ENCODE peak calls at places on chromosomes 2 and 18, in seven cellular contexts. One of them, this sample, is unnamed.

GRCh38 chr2:100780203-100781008 is 39.5 kb upstream of the NPAS2 start:
- DNase-seq in activated CD8-positive, alpha-beta T cell treated with anti-CD3 and anti-CD28 coated beads for 36 hours: no peak
- DNase-seq in left ventricle myocardium inferior: no peak
- DNase-seq in cardiac fibroblast: peak; percentile 68
- DNase-seq in body of pancreas: peak; percentile 25
- DNase-seq in PC-9: peak; percentile 98
- DNase-seq in WTC11: no peak
- DNase-seq in this sample: no peak

GRCh38 chr2:102258025-102258385 is 53.4 kb upstream of the IL1RL1 start:
- DNase-seq in WTC11: no peak
- DNase-seq in cardiac fibroblast: no peak
- DNase-seq in activated CD8-positive, alpha-beta T cell treated with anti-CD3 and anti-CD28 coated beads for 36 hours: peak; percentile 34
- DNase-seq in left ventricle myocardium inferior: no peak
- DNase-seq in body of pancreas: no peak
- DNase-seq in PC-9: no peak
- DNase-seq in this sample: no peak

GRCh38 chr18:9914584-9915290 is 921 bp downstream of the VAPA start:
- DNase-seq in PC-9: peak; percentile 79
- DNase-seq in body of pancreas: peak; percentile 91
- DNase-seq in activated CD8-positive, alpha-beta T cell treated with anti-CD3 and anti-CD28 coated beads for 36 hours: peak; percentile 86
- DNase-seq in WTC11: peak; percentile 41
- DNase-seq in left ventricle myocardium inferior: peak; percentile 68
- DNase-seq in cardiac fibroblast: peak; percentile 77
- DNase-seq in this sample: peak; percentile 42

GRCh38 chr18:46278481-46279465 is 174.6 kb downstream of the HAUS1 start:
- DNase-seq in PC-9: no peak
- DNase-seq in WTC11: no peak
- DNase-seq in cardiac fibroblast: peak; percentile 73
- DNase-seq in left ventricle myocardium inferior: no peak
- DNase-seq in body of pancreas: no peak
- DNase-seq in activated CD8-positive, alpha-beta T cell treated with anti-CD3 and anti-CD28 coated beads for 36 hours: peak; percentile 19
- DNase-seq in this sample: no peak

GRCh38 chr2:226873051-226873620 is 37.3 kb downstream of the RHBDD1 start:
- DNase-seq in PC-9: no peak
- DNase-seq in cardiac fibroblast: peak; percentile 4
- DNase-seq in WTC11: no peak
- DNase-seq in body of pancreas: no peak
- DNase-seq in left ventricle myocardium inferior: no peak
- DNase-seq in activated CD8-positive, alpha-beta T cell treated with anti-CD3 and anti-CD28 coated beads for 36 hours: peak; percentile 23
- DNase-seq in this sample: no peak

GRCh38 chr2:145380436-145381017 is 860.6 kb upstream of the ZEB2 start:
- DNase-seq in left ventricle myocardium inferior: no peak
- DNase-seq in activated CD8-positive, alpha-beta T cell treated with anti-CD3 and anti-CD28 coated beads for 36 hours: no peak
- DNase-seq in cardiac fibroblast: peak; percentile 54
- DNase-seq in WTC11: no peak
- DNase-seq in PC-9: peak; percentile 45
- DNase-seq in body of pancreas: no peak
- DNase-seq in this sample: no peak

GRCh38 chr18:70641156-70641775 is 352.4 kb downstream of the SOCS6 start:
- DNase-seq in PC-9: no peak
- DNase-seq in activated CD8-positive, alpha-beta T cell treated with anti-CD3 and anti-CD28 coated beads for 36 hours: no peak
- DNase-seq in body of pancreas: no peak
- DNase-seq in cardiac fibroblast: no peak
- DNase-seq in left ventricle myocardium inferior: no peak
- DNase-seq in WTC11: no peak
- DNase-seq in this sample: no peak

GRCh38 chr2:40653829-40654228 is 201.9 kb upstream of the SLC8A1 start:
- DNase-seq in body of pancreas: no peak
- DNase-seq in left ventricle myocardium inferior: no peak
- DNase-seq in activated CD8-positive, alpha-beta T cell treated with anti-CD3 and anti-CD28 coated beads for 36 hours: no peak
- DNase-seq in PC-9: no peak
- DNase-seq in cardiac fibroblast: no peak
- DNase-seq in WTC11: no peak
- DNase-seq in this sample: no peak

GRCh38 chr2:38592951-38593350 is 9.8 kb downstream of the HNRNPLL start:
- DNase-seq in activated CD8-positive, alpha-beta T cell treated with anti-CD3 and anti-CD28 coated beads for 36 hours: no peak
- DNase-seq in body of pancreas: no peak
- DNase-seq in WTC11: no peak
- DNase-seq in PC-9: peak; percentile 76
- DNase-seq in left ventricle myocardium inferior: no peak
- DNase-seq in cardiac fibroblast: no peak
- DNase-seq in this sample: no peak

GRCh38 chr2:121903037-121903689 is 147.7 kb downstream of the TSN start:
- DNase-seq in WTC11: no peak
- DNase-seq in cardiac fibroblast: peak; percentile 29
- DNase-seq in left ventricle myocardium inferior: peak; percentile 42
- DNase-seq in PC-9: no peak
- DNase-seq in activated CD8-positive, alpha-beta T cell treated with anti-CD3 and anti-CD28 coated beads for 36 hours: no peak
- DNase-seq in body of pancreas: no peak
- DNase-seq in this sample: no peak

GRCh38 chr18:49368161-49368875 is 92.1 kb downstream of the DYM start:
- DNase-seq in activated CD8-positive, alpha-beta T cell treated with anti-CD3 and anti-CD28 coated beads for 36 hours: no peak
- DNase-seq in body of pancreas: peak; percentile 85
- DNase-seq in cardiac fibroblast: no peak
- DNase-seq in left ventricle myocardium inferior: no peak
- DNase-seq in WTC11: no peak
- DNase-seq in PC-9: no peak
- DNase-seq in this sample: no peak

GRCh38 chr18:52826994-52827393 is 487.0 kb downstream of the DCC start:
- DNase-seq in left ventricle myocardium inferior: no peak
- DNase-seq in PC-9: no peak
- DNase-seq in body of pancreas: no peak
- DNase-seq in cardiac fibroblast: no peak
- DNase-seq in WTC11: peak; percentile 46
- DNase-seq in activated CD8-positive, alpha-beta T cell treated with anti-CD3 and anti-CD28 coated beads for 36 hours: no peak
- DNase-seq in this sample: no peak

GRCh38 chr2:102063948-102064678 is 72.4 kb downstream of the IL1R2 start:
- DNase-seq in cardiac fibroblast: peak; percentile 100
- DNase-seq in left ventricle myocardium inferior: peak; percentile 81
- DNase-seq in body of pancreas: peak; percentile 86
- DNase-seq in WTC11: peak; percentile 21
- DNase-seq in activated CD8-positive, alpha-beta T cell treated with anti-CD3 and anti-CD28 coated beads for 36 hours: peak; percentile 57
- DNase-seq in PC-9: peak; percentile 83
- DNase-seq in this sample: no peak

GRCh38 chr2:191230174-191230573 is 15.0 kb upstream of the MYO1B start:
- DNase-seq in WTC11: no peak
- DNase-seq in activated CD8-positive, alpha-beta T cell treated with anti-CD3 and anti-CD28 coated beads for 36 hours: no peak
- DNase-seq in cardiac fibroblast: peak; percentile 85
- DNase-seq in left ventricle myocardium inferior: no peak
- DNase-seq in PC-9: no peak
- DNase-seq in body of pancreas: no peak
- DNase-seq in this sample: no peak

GRCh38 chr2:233165543-233165894 is 86.0 kb upstream of the ATG16L1 start:
- DNase-seq in PC-9: no peak
- DNase-seq in activated CD8-positive, alpha-beta T cell treated with anti-CD3 and anti-CD28 coated beads for 36 hours: no peak
- DNase-seq in cardiac fibroblast: no peak
- DNase-seq in left ventricle myocardium inferior: no peak
- DNase-seq in WTC11: no peak
- DNase-seq in body of pancreas: no peak
- DNase-seq in this sample: no peak

GRCh38 chr2:60891175-60891574 is 9.8 kb downstream of the REL start:
- DNase-seq in left ventricle myocardium inferior: no peak
- DNase-seq in WTC11: no peak
- DNase-seq in cardiac fibroblast: no peak
- DNase-seq in activated CD8-positive, alpha-beta T cell treated with anti-CD3 and anti-CD28 coated beads for 36 hours: peak; percentile 52
- DNase-seq in PC-9: no peak
- DNase-seq in body of pancreas: no peak
- DNase-seq in this sample: no peak

GRCh38 chr18:11005528-11005927 is 143.8 kb downstream of the PIEZO2 start:
- DNase-seq in cardiac fibroblast: peak; percentile 96
- DNase-seq in PC-9: no peak
- DNase-seq in WTC11: no peak
- DNase-seq in left ventricle myocardium inferior: no peak
- DNase-seq in body of pancreas: peak; percentile 86
- DNase-seq in activated CD8-positive, alpha-beta T cell treated with anti-CD3 and anti-CD28 coated beads for 36 hours: no peak
- DNase-seq in this sample: no peak

GRCh38 chr2:64063924-64064331 is 44.7 kb upstream of the VPS54 start:
- DNase-seq in WTC11: no peak
- DNase-seq in body of pancreas: peak; percentile 65
- DNase-seq in cardiac fibroblast: peak; percentile 94
- DNase-seq in left ventricle myocardium inferior: no peak
- DNase-seq in PC-9: no peak
- DNase-seq in activated CD8-positive, alpha-beta T cell treated with anti-CD3 and anti-CD28 coated beads for 36 hours: no peak
- DNase-seq in this sample: no peak

GRCh38 chr2:25233916-25234610 is 65.7 kb upstream of the POMC start:
- DNase-seq in left ventricle myocardium inferior: no peak
- DNase-seq in activated CD8-positive, alpha-beta T cell treated with anti-CD3 and anti-CD28 coated beads for 36 hours: no peak
- DNase-seq in WTC11: no peak
- DNase-seq in PC-9: no peak
- DNase-seq in body of pancreas: no peak
- DNase-seq in cardiac fibroblast: no peak
- DNase-seq in this sample: no peak

GRCh38 chr18:44679912-44680270 is 797 bp upstream of the SETBP1 start:
- DNase-seq in WTC11: peak; percentile 38
- DNase-seq in left ventricle myocardium inferior: peak; percentile 64
- DNase-seq in cardiac fibroblast: peak; percentile 60
- DNase-seq in PC-9: no peak
- DNase-seq in activated CD8-positive, alpha-beta T cell treated with anti-CD3 and anti-CD28 coated beads for 36 hours: peak; percentile 69
- DNase-seq in body of pancreas: peak; percentile 70
- DNase-seq in this sample: peak; percentile 52

GRCh38 chr2:59000796-59001195 is 759.7 kb upstream of the FANCL start:
- DNase-seq in left ventricle myocardium inferior: no peak
- DNase-seq in WTC11: no peak
- DNase-seq in activated CD8-positive, alpha-beta T cell treated with anti-CD3 and anti-CD28 coated beads for 36 hours: no peak
- DNase-seq in cardiac fibroblast: no peak
- DNase-seq in PC-9: no peak
- DNase-seq in body of pancreas: no peak
- DNase-seq in this sample: no peak

GRCh38 chr2:172685467-172685866 is 50.2 kb upstream of the RAPGEF4 start:
- DNase-seq in body of pancreas: no peak
- DNase-seq in cardiac fibroblast: no peak
- DNase-seq in left ventricle myocardium inferior: no peak
- DNase-seq in activated CD8-positive, alpha-beta T cell treated with anti-CD3 and anti-CD28 coated beads for 36 hours: no peak
- DNase-seq in PC-9: no peak
- DNase-seq in WTC11: no peak
- DNase-seq in this sample: no peak

GRCh38 chr2:106197878-106198277 is 3.8 kb upstream of the UXS1 start:
- DNase-seq in WTC11: no peak
- DNase-seq in left ventricle myocardium inferior: no peak
- DNase-seq in activated CD8-positive, alpha-beta T cell treated with anti-CD3 and anti-CD28 coated beads for 36 hours: no peak
- DNase-seq in PC-9: peak; percentile 53
- DNase-seq in cardiac fibroblast: peak; percentile 97
- DNase-seq in body of pancreas: peak; percentile 9
- DNase-seq in this sample: no peak

DNA sequence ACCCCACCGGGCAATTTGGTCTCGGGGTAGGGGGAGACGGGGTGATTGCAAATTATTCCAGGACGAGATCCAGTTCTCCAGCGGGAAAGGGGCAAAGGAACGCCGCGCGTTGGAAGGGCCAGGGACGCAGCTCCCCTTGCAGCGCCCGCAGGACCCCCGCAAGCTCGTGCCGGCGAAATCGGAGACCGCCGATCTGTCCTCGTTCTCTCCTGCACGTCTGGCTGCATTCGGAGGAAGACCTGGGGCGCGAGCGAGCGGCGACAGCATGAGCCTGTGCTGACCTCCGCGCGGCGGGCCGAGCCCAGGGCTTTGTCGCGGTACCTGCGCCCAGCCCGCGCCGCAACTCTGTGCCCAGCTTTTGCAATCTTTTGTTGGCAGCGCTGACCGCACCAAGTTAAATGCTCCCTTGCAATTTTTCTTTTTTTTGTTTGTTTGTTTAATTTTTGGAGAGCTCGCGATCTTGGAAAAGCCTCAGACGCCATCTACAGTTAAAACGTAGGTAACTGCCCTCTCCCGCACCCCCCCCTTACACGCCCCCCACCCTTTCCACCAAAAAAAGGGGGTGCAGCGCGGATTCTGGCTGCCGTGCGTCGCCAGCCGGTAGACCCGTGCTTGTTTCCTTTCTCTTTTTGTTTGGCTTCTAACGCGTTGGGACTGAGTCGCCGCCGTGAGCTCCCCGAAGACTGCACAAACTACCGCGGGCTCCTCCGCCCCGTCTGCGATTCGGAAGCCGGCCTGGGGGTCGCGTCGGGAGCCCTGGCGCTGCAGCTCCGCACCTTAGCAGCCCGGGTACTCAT is 653 bp downstream of the TRIB2 start:
- DNase-seq in body of pancreas: peak; percentile 68
- DNase-seq in PC-9: peak; percentile 82
- DNase-seq in left ventricle myocardium inferior: peak; percentile 70
- DNase-seq in cardiac fibroblast: peak; percentile 85
- DNase-seq in WTC11: peak; percentile 74
- DNase-seq in activated CD8-positive, alpha-beta T cell treated with anti-CD3 and anti-CD28 coated beads for 36 hours: peak; percentile 60
- DNase-seq in this sample: peak; percentile 64
- TF ChIP-seq CTCF in body of pancreas: peak; percentile 28
- TF ChIP-seq CTCF in PC-9: peak; percentile 72
- TF ChIP-seq CTCF in left ventricle myocardium inferior: peak; percentile 59
- TF ChIP-seq CTCF in cardiac fibroblast: peak; percentile 47
- TF ChIP-seq CTCF in WTC11: no peak
- TF ChIP-seq CTCF in activated CD8-positive, alpha-beta T cell treated with anti-CD3 and anti-CD28 coated beads for 36 hours: peak; percentile 56
- TF ChIP-seq CTCF in this sample: no peak

DNA sequence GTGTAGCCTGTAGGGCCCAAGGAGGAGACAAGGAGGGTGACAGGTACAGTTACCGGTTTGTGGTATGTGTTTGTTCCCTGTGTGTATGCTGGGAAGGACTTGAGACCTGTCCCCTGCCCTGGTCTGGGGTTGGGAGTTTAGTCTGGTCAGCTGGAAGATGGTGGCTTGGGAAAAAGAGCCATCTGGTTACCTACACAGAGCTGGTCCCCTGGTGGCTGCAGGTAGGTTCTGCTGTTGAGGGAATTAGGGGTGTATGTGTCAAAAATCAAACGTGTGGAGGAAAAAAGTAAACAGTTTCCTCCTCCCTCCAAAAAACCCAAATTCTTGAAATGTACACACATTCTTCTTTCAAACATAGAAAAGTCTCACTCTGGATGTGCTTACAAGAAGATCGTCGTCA is 24.3 kb downstream of the PTMA start:
- DNase-seq in activated CD8-positive, alpha-beta T cell treated with anti-CD3 and anti-CD28 coated beads for 36 hours: no peak
- DNase-seq in body of pancreas: no peak
- DNase-seq in WTC11: no peak
- DNase-seq in cardiac fibroblast: no peak
- DNase-seq in left ventricle myocardium inferior: no peak
- DNase-seq in PC-9: no peak
- DNase-seq in this sample: no peak
- TF ChIP-seq CTCF in activated CD8-positive, alpha-beta T cell treated with anti-CD3 and anti-CD28 coated beads for 36 hours: no peak
- TF ChIP-seq CTCF in body of pancreas: no peak
- TF ChIP-seq CTCF in WTC11: no peak
- TF ChIP-seq CTCF in cardiac fibroblast: no peak
- TF ChIP-seq CTCF in left ventricle myocardium inferior: no peak
- TF ChIP-seq CTCF in PC-9: peak; percentile 16
- TF ChIP-seq CTCF in this sample: peak; percentile 26

GRCh38 chr2:153287109-153287801 is 191.3 kb downstream of the RPRM start:
- DNase-seq in WTC11: peak; percentile 82
- DNase-seq in PC-9: no peak
- DNase-seq in cardiac fibroblast: no peak
- DNase-seq in left ventricle myocardium inferior: no peak
- DNase-seq in body of pancreas: peak; percentile 36
- DNase-seq in activated CD8-positive, alpha-beta T cell treated with anti-CD3 and anti-CD28 coated beads for 36 hours: peak; percentile 4
- DNase-seq in this sample: peak; percentile 18
- TF ChIP-seq CTCF in WTC11: peak; percentile 57
- TF ChIP-seq CTCF in PC-9: no peak
- TF ChIP-seq CTCF in cardiac fibroblast: peak; percentile 20
- TF ChIP-seq CTCF in left ventricle myocardium inferior: no peak
- TF ChIP-seq CTCF in body of pancreas: no peak
- TF ChIP-seq CTCF in activated CD8-positive, alpha-beta T cell treated with anti-CD3 and anti-CD28 coated beads for 36 hours: no peak
- TF ChIP-seq CTCF in this sample: no peak

DNA sequence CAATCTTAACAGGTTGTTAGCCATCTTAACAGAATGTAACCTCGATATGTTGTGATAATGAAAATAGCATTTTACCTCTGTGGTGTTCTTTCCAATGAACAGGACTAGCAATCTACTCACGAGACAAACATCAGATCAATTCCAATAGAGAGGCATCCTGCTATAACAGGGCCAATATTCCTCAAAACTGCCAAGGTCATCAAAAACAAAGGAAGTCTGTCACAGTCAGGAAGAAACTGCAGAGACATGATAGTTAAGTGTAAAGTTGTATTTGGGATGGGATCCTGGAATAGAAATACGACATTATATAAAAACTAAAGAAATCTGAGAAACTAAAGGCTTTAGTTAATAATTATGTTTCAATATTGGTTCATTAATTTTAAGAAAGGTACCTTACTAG is 588.9 kb upstream of the NETO1 start:
- DNase-seq in body of pancreas: no peak
- DNase-seq in activated CD8-positive, alpha-beta T cell treated with anti-CD3 and anti-CD28 coated beads for 36 hours: no peak
- DNase-seq in WTC11: no peak
- DNase-seq in cardiac fibroblast: no peak
- DNase-seq in left ventricle myocardium inferior: no peak
- DNase-seq in PC-9: no peak
- DNase-seq in this sample: no peak
- TF ChIP-seq CTCF in body of pancreas: no peak
- TF ChIP-seq CTCF in activated CD8-positive, alpha-beta T cell treated with anti-CD3 and anti-CD28 coated beads for 36 hours: no peak
- TF ChIP-seq CTCF in WTC11: no peak
- TF ChIP-seq CTCF in cardiac fibroblast: no peak
- TF ChIP-seq CTCF in left ventricle myocardium inferior: no peak
- TF ChIP-seq CTCF in PC-9: no peak
- TF ChIP-seq CTCF in this sample: no peak

This sample was measured in endothelial cell.